ENCODE peak calls at places on chromosomes 3 and 15, in eight cellular contexts. One of them, this sample, is unnamed.

GRCh38 chr3:11588338-11588737 is 55.4 kb downstream of the VGLL4 start:
- DNase-seq in left lung: no peak
- DNase-seq in aorta: no peak
- DNase-seq in breast epithelium: no peak
- DNase-seq in A549: no peak
- DNase-seq in MM.1S: no peak
- DNase-seq in RWPE2: no peak
- DNase-seq in fibroblast of lung: no peak
- DNase-seq in this sample: no peak

GRCh38 chr3:49639551-49639950 is 34.6 kb upstream of the APEH start:
- DNase-seq in left lung: no peak
- DNase-seq in aorta: no peak
- DNase-seq in breast epithelium: no peak
- DNase-seq in A549: no peak
- DNase-seq in MM.1S: no peak
- DNase-seq in RWPE2: no peak
- DNase-seq in fibroblast of lung: no peak
- DNase-seq in this sample: no peak

GRCh38 chr3:36679384-36680200 is 84.8 kb downstream of the DCLK3 start:
- DNase-seq in left lung: no peak
- DNase-seq in aorta: no peak
- DNase-seq in breast epithelium: no peak
- DNase-seq in A549: peak; percentile 18
- DNase-seq in MM.1S: no peak
- DNase-seq in RWPE2: no peak
- DNase-seq in fibroblast of lung: peak; percentile 92
- DNase-seq in this sample: no peak

GRCh38 chr3:44950273-44950672 is 25.7 kb downstream of the ZDHHC3 start:
- DNase-seq in left lung: no peak
- DNase-seq in aorta: no peak
- DNase-seq in breast epithelium: no peak
- DNase-seq in A549: no peak
- DNase-seq in MM.1S: no peak
- DNase-seq in RWPE2: no peak
- DNase-seq in fibroblast of lung: no peak
- DNase-seq in this sample: no peak

GRCh38 chr3:195877136-195877715 is 31.1 kb downstream of the TNK2 start:
- DNase-seq in left lung: no peak
- DNase-seq in aorta: no peak
- DNase-seq in breast epithelium: no peak
- DNase-seq in A549: no peak
- DNase-seq in MM.1S: no peak
- DNase-seq in RWPE2: no peak
- DNase-seq in fibroblast of lung: no peak
- DNase-seq in this sample: no peak

GRCh38 chr15:52710050-52710709 is 31.0 kb upstream of the ATOSA start:
- DNase-seq in left lung: no peak
- DNase-seq in aorta: no peak
- DNase-seq in breast epithelium: no peak
- DNase-seq in A549: no peak
- DNase-seq in MM.1S: peak; percentile 59
- DNase-seq in RWPE2: no peak
- DNase-seq in fibroblast of lung: no peak
- DNase-seq in this sample: no peak

GRCh38 chr15:29233566-29233965 is 36.1 kb downstream of the NSMCE3 start:
- DNase-seq in left lung: no peak
- DNase-seq in aorta: no peak
- DNase-seq in breast epithelium: no peak
- DNase-seq in A549: no peak
- DNase-seq in MM.1S: no peak
- DNase-seq in RWPE2: no peak
- DNase-seq in fibroblast of lung: peak; percentile 5
- DNase-seq in this sample: no peak

GRCh38 chr15:78044407-78045155 is 32.9 kb downstream of the TBC1D2B start:
- DNase-seq in left lung: no peak
- DNase-seq in aorta: no peak
- DNase-seq in breast epithelium: no peak
- DNase-seq in A549: no peak
- DNase-seq in MM.1S: no peak
- DNase-seq in RWPE2: no peak
- DNase-seq in fibroblast of lung: no peak
- DNase-seq in this sample: no peak

GRCh38 chr3:46239952-46240351 is 2.3 kb upstream of the CCR3 start:
- DNase-seq in left lung: no peak
- DNase-seq in aorta: no peak
- DNase-seq in breast epithelium: no peak
- DNase-seq in A549: no peak
- DNase-seq in MM.1S: no peak
- DNase-seq in RWPE2: no peak
- DNase-seq in fibroblast of lung: no peak
- DNase-seq in this sample: no peak

GRCh38 chr3:49020335-49021212 is 1.3 kb upstream of the NDUFAF3 start:
- DNase-seq in left lung: peak; percentile 76
- DNase-seq in aorta: peak; percentile 88
- DNase-seq in breast epithelium: peak; percentile 66
- DNase-seq in A549: no peak
- DNase-seq in MM.1S: peak; percentile 55
- DNase-seq in RWPE2: no peak
- DNase-seq in fibroblast of lung: no peak
- DNase-seq in this sample: no peak

GRCh38 chr3:134453631-134454030 is 32.2 kb downstream of the ANAPC13 start:
- DNase-seq in left lung: no peak
- DNase-seq in aorta: no peak
- DNase-seq in breast epithelium: no peak
- DNase-seq in A549: no peak
- DNase-seq in MM.1S: no peak
- DNase-seq in RWPE2: no peak
- DNase-seq in fibroblast of lung: no peak
- DNase-seq in this sample: no peak

GRCh38 chr3:129612350-129613204 is 6.1 kb upstream of the PLXND1 start:
- DNase-seq in left lung: no peak
- DNase-seq in aorta: no peak
- DNase-seq in breast epithelium: no peak
- DNase-seq in A549: peak; percentile 78
- DNase-seq in MM.1S: no peak
- DNase-seq in RWPE2: no peak
- DNase-seq in fibroblast of lung: peak; percentile 41
- DNase-seq in this sample: no peak

GRCh38 chr15:89576417-89576773 is 1.1 kb downstream of the TICRR start:
- DNase-seq in left lung: no peak
- DNase-seq in aorta: no peak
- DNase-seq in breast epithelium: no peak
- DNase-seq in A549: no peak
- DNase-seq in MM.1S: no peak
- DNase-seq in RWPE2: no peak
- DNase-seq in fibroblast of lung: no peak
- DNase-seq in this sample: no peak

GRCh38 chr15:41578736-41579383 is 19.8 kb downstream of the TYRO3 start:
- DNase-seq in left lung: no peak
- DNase-seq in aorta: no peak
- DNase-seq in breast epithelium: no peak
- DNase-seq in A549: no peak
- DNase-seq in MM.1S: no peak
- DNase-seq in RWPE2: no peak
- DNase-seq in fibroblast of lung: no peak
- DNase-seq in this sample: no peak
- H3K27ac ChIP-seq in left lung: no peak overlapping the region
- H3K27ac ChIP-seq in aorta: no peak overlapping the region
- H3K27ac ChIP-seq in breast epithelium: no peak overlapping the region
- H3K27ac ChIP-seq in A549: no peak overlapping the region
- H3K27ac ChIP-seq in MM.1S: no peak overlapping the region
- H3K27ac ChIP-seq in RWPE2: no peak overlapping the region
- H3K27ac ChIP-seq in fibroblast of lung: no peak overlapping the region
- H3K27ac ChIP-seq in this sample: peak overlapping the region; percentile 23

GRCh38 chr3:99505646-99506269 is 132.6 kb upstream of the COL8A1 start:
- DNase-seq in left lung: peak; percentile 56
- DNase-seq in aorta: no peak
- DNase-seq in breast epithelium: no peak
- DNase-seq in A549: no peak
- DNase-seq in MM.1S: peak; percentile 30
- DNase-seq in RWPE2: no peak
- DNase-seq in fibroblast of lung: peak; percentile 98
- DNase-seq in this sample: peak; percentile 68

GRCh38 chr3:99503350-99503749 is 135.0 kb upstream of the COL8A1 start:
- DNase-seq in left lung: no peak
- DNase-seq in aorta: no peak
- DNase-seq in breast epithelium: no peak
- DNase-seq in A549: no peak
- DNase-seq in MM.1S: no peak
- DNase-seq in RWPE2: no peak
- DNase-seq in fibroblast of lung: peak; percentile 20
- DNase-seq in this sample: no peak

GRCh38 chr3:99505200-99505599 is 133.2 kb upstream of the COL8A1 start:
- DNase-seq in left lung: no peak
- DNase-seq in aorta: no peak
- DNase-seq in breast epithelium: no peak
- DNase-seq in A549: no peak
- DNase-seq in MM.1S: no peak
- DNase-seq in RWPE2: no peak
- DNase-seq in fibroblast of lung: no peak
- DNase-seq in this sample: no peak

GRCh38 chr3:99502871-99503270 is 135.5 kb upstream of the COL8A1 start:
- DNase-seq in left lung: no peak
- DNase-seq in aorta: no peak
- DNase-seq in breast epithelium: no peak
- DNase-seq in A549: no peak
- DNase-seq in MM.1S: peak; percentile 44
- DNase-seq in RWPE2: no peak
- DNase-seq in fibroblast of lung: peak; percentile 23
- DNase-seq in this sample: no peak

GRCh38 chr3:99504258-99504657 is 134.1 kb upstream of the COL8A1 start:
- DNase-seq in left lung: no peak
- DNase-seq in aorta: no peak
- DNase-seq in breast epithelium: no peak
- DNase-seq in A549: no peak
- DNase-seq in MM.1S: no peak
- DNase-seq in RWPE2: no peak
- DNase-seq in fibroblast of lung: peak; percentile 64
- DNase-seq in this sample: peak; percentile 26
- H3K4me1 ChIP-seq in left lung: peaks cover 12% of the 10 kb centered on the region
- H3K4me1 ChIP-seq in aorta: peaks cover 14% of the 10 kb centered on the region
- H3K4me1 ChIP-seq in breast epithelium: no peaks in the 10 kb centered on the region
- H3K4me1 ChIP-seq in A549: no peaks in the 10 kb centered on the region
- H3K4me1 ChIP-seq in MM.1S: no peaks in the 10 kb centered on the region
- H3K4me1 ChIP-seq in RWPE2: no peaks in the 10 kb centered on the region
- H3K4me1 ChIP-seq in fibroblast of lung: peaks cover 17% of the 10 kb centered on the region
- H3K4me1 ChIP-seq in this sample: no peaks in the 10 kb centered on the region

DNA sequence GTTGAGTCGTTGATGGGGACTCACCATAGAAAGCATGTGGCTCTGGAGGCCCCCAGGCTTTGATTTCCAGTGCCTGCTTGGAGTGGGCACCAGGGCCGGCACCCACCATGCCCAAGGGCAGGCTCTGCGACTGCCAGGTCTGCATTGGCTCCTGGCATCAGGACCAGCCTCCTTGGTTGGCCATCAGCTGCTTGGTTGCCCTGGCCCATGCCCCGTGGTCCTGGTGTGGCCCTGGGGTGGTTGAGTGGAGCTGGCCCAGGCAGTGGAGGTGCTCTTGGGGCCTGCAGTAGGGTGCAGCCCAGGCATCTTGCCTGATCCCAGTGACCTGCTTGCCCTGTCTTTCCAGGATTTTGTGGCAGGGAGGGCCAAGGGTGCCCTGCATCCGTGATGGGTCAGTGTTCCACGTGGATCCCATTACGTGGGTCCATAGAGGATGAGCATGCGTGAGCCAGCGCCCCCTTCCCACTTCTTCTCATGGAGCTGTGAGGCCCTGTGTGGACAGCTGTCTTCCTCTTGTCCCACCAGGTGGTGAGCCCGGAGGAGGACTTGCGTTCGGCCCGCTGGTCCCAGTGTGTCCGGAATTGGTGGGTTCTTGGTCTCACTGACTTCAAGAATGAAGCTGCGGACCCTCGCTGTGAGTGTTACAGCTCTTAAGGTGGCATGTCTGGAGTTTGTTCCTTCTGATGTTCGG is 187.0 kb downstream of the UBE3A start:
- DNase-seq in left lung: peak; percentile 24
- DNase-seq in aorta: peak; percentile 63
- DNase-seq in breast epithelium: peak; percentile 20
- DNase-seq in A549: no peak
- DNase-seq in MM.1S: no peak
- DNase-seq in RWPE2: peak; percentile 65
- DNase-seq in fibroblast of lung: no peak
- DNase-seq in this sample: no peak
- H3K9me3 ChIP-seq in left lung: peaks cover 91% of the 10 kb centered on the region
- H3K9me3 ChIP-seq in aorta: peaks cover 6% of the 10 kb centered on the region
- H3K9me3 ChIP-seq in breast epithelium: peaks cover 60% of the 10 kb centered on the region
- H3K9me3 ChIP-seq in A549: no peaks in the 10 kb centered on the region
- H3K9me3 ChIP-seq in MM.1S: no peaks in the 10 kb centered on the region
- H3K9me3 ChIP-seq in RWPE2: peaks cover 35% of the 10 kb centered on the region
- H3K9me3 ChIP-seq in fibroblast of lung: no peaks in the 10 kb centered on the region
- H3K9me3 ChIP-seq in this sample: no peaks in the 10 kb centered on the region

GRCh38 chr15:92937880-92938279 is 37.8 kb downstream of the CHD2 start:
- DNase-seq in left lung: no peak
- DNase-seq in aorta: no peak
- DNase-seq in breast epithelium: no peak
- DNase-seq in A549: no peak
- DNase-seq in MM.1S: no peak
- DNase-seq in RWPE2: no peak
- DNase-seq in fibroblast of lung: no peak
- DNase-seq in this sample: no peak

GRCh38 chr15:92938387-92938786 is 38.3 kb downstream of the CHD2 start:
- DNase-seq in left lung: no peak
- DNase-seq in aorta: no peak
- DNase-seq in breast epithelium: no peak
- DNase-seq in A549: no peak
- DNase-seq in MM.1S: no peak
- DNase-seq in RWPE2: no peak
- DNase-seq in fibroblast of lung: no peak
- DNase-seq in this sample: no peak

GRCh38 chr15:92934706-92935105 is 34.6 kb downstream of the CHD2 start:
- DNase-seq in left lung: no peak
- DNase-seq in aorta: no peak
- DNase-seq in breast epithelium: no peak
- DNase-seq in A549: no peak
- DNase-seq in MM.1S: no peak
- DNase-seq in RWPE2: no peak
- DNase-seq in fibroblast of lung: no peak
- DNase-seq in this sample: no peak

GRCh38 chr15:92936138-92936537 is 36.0 kb downstream of the CHD2 start:
- DNase-seq in left lung: no peak
- DNase-seq in aorta: no peak
- DNase-seq in breast epithelium: no peak
- DNase-seq in A549: no peak
- DNase-seq in MM.1S: no peak
- DNase-seq in RWPE2: no peak
- DNase-seq in fibroblast of lung: no peak
- DNase-seq in this sample: no peak

GRCh38 chr15:92936693-92937092 is 36.6 kb downstream of the CHD2 start:
- DNase-seq in left lung: no peak
- DNase-seq in aorta: no peak
- DNase-seq in breast epithelium: no peak
- DNase-seq in A549: no peak
- DNase-seq in MM.1S: no peak
- DNase-seq in RWPE2: no peak
- DNase-seq in fibroblast of lung: no peak
- DNase-seq in this sample: no peak
- H3K27ac ChIP-seq in left lung: no peak overlapping the region
- H3K27ac ChIP-seq in aorta: no peak overlapping the region
- H3K27ac ChIP-seq in breast epithelium: no peak overlapping the region
- H3K27ac ChIP-seq in A549: no peak overlapping the region
- H3K27ac ChIP-seq in MM.1S: no peak overlapping the region
- H3K27ac ChIP-seq in RWPE2: no peak overlapping the region
- H3K27ac ChIP-seq in fibroblast of lung: no peak overlapping the region
- H3K27ac ChIP-seq in this sample: no peak overlapping the region

This sample was measured in tibial nerve.